ENCODE peak calls at places on chromosomes 11 and 22, in four cellular contexts. O, E, R and D are unnamed samples.

GRCh38 chr22:46763051-46763705 is 728 bp downstream of the TBC1D22A start:
- DNase-seq in R (no peak), E (peak), O (no peak), D (no peak)

GRCh38 chr11:42311504-42311903 is 852.1 kb upstream of the LRRC4C start:
- DNase-seq in E (no peak), O (no peak), R (no peak), D (no peak)

GRCh38 chr11:72088076-72088806 is 7.6 kb downstream of the LRRC51 start:
- DNase-seq in E (no peak), R (no peak), O (no peak), D (no peak)

GRCh38 chr11:112961146-112961668 is at the start of gene NCAM1:
- DNase-seq in E (peak), R (peak), O (peak), D (peak)

GRCh38 chr11:112503410-112503809 is 242.8 kb upstream of the PLET1 start:
- DNase-seq in O (no peak), E (no peak), R (no peak), D (no peak)

GRCh38 chr22:32023251-32023827 is 19.7 kb upstream of the SLC5A1 start:
- DNase-seq in O (no peak), R (no peak), E (peak), D (no peak)

GRCh38 chr11:81596709-81597108 is 1137.0 kb downstream of the FAM181B start:
- DNase-seq in O (no peak), R (no peak), E (no peak), D (no peak)

GRCh38 chr22:27488456-27489224 is 312.9 kb downstream of the MN1 start:
- DNase-seq in R (no peak), O (no peak), E (no peak), D (no peak)

GRCh38 chr22:32571764-32572163 is 97.2 kb downstream of the FBXO7 start:
- DNase-seq in R (no peak), E (no peak), O (no peak), D (no peak)

GRCh38 chr22:26606611-26607010 is 11.2 kb downstream of the CRYBB1 start:
- DNase-seq in E (no peak), R (no peak), O (no peak), D (no peak)

GRCh38 chr11:35711173-35711910 is 48.8 kb downstream of the TRIM44 start:
- DNase-seq in E (no peak), R (no peak), O (no peak), D (no peak)

GRCh38 chr11:115348404-115348803 is 155.8 kb downstream of the CADM1 start:
- DNase-seq in E (no peak), R (no peak), O (no peak), D (no peak)
- TF ChIP-seq SP1 in E (no peak), R (no peak), O (no peak), D (no peak)

DNA sequence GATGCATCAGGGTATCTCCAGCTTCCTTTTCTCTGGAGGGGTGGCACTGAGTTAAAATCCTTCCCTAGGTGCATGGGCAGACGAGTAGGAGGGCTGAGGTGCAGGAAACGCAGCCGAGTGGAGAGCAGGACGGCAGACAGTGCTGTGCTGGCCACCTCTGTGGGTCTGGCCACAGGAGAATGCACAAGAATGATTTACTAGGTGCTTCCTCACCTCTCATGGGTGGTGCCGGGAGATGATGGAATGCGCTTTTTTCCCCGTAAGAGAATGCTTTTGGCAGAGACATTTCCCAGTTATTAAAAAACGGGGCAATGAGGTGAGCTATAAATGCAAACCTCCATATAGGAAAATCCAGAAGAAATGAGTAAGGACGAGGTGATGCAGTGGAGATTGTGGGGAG is 86.1 kb downstream of the ADAMTS15 start:
- DNase-seq in E (no peak), O (no peak), R (no peak), D (no peak)
- TF ChIP-seq SP1 in E (no peak), O (no peak), R (no peak), D (no peak)

GRCh38 chr22:43313497-43314474 is 29.4 kb downstream of the SCUBE1 start:
- DNase-seq in E (no peak), R (no peak), O (no peak), D (peak)

GRCh38 chr22:43310798-43311197 is 32.4 kb downstream of the SCUBE1 start:
- DNase-seq in E (no peak), R (no peak), O (no peak), D (no peak)

GRCh38 chr22:43310311-43310710 is 32.9 kb downstream of the SCUBE1 start:
- DNase-seq in O (no peak), R (no peak), E (peak), D (no peak)

GRCh38 chr22:43314611-43315010 is 28.6 kb downstream of the SCUBE1 start:
- DNase-seq in O (no peak), R (no peak), E (no peak), D (no peak)

GRCh38 chr22:43312608-43313007 is 30.6 kb downstream of the SCUBE1 start:
- DNase-seq in R (no peak), E (no peak), O (no peak), D (no peak)
- TF ChIP-seq SP1 in R (no peak), E (no peak), O (no peak), D (no peak)

DNA sequence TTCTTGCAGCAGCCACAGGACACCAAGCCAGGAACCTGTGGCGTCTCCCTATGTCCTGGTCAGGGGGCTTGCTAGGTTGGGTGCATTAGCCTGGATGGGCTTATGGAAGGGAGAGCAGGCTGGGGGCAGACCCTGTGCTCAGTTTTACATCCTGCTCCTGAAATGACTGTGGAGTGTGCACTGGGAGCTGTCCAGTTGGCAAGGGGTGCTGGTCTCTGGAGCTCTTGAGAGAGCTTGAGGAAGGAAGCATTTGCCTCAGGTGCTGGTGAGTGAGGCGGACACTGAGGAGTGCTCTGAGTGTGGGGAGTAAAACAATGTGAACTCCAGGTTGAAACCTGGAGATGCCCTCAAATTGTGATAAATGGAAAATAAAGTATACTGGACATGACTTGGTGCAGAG is 3.4 kb downstream of the SCGB1D4 start:
- DNase-seq in E (peak), R (peak), O (no peak), D (no peak)
- TF ChIP-seq SP1 in E (no peak), R (no peak), O (no peak), D (no peak)

DNA sequence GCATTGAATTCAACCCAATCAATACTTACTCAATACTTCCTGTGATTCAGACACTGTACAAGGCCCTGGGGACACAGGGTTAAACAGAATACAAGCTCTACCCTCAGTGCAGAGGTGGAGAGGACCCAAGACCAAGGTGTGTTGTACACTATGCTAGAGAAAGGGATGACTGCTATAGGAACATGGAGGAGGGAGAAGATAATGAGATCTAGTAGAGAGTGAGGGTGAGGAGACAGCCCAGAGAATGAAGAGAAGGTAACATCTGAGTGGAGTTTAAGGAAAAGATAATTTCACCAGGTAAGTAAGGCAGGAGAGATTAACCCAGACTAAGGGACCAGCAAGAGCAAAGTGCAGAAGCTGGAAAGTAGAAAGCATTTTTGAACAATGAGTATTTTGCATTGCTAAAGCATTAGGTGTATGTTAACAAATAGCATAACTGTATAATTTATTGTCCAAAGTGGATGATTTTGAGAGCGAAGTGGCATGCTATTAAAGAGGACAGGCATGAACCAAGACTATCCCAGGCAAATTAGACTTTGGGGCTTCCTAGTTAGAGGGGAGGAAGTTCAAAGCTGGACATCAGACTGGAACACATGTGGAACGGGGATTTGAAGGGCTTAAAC is 128.8 kb downstream of the RASSF10 start:
- DNase-seq in E (no peak), O (no peak), R (no peak), D (no peak)
- TF ChIP-seq SP1 in E (no peak), O (no peak), R (no peak), D (no peak)

GRCh38 chr22:30754521-30754920 is 59.8 kb downstream of the OSBP2 start:
- DNase-seq in R (no peak), E (no peak), O (no peak), D (no peak)

GRCh38 chr22:30752771-30753170 is 58.1 kb downstream of the OSBP2 start:
- DNase-seq in R (no peak), E (no peak), O (no peak), D (no peak)

GRCh38 chr22:30755760-30756124 is 61.1 kb downstream of the OSBP2 start:
- DNase-seq in O (no peak), E (no peak), R (no peak), D (no peak)

GRCh38 chr22:30753701-30754100 is 59.0 kb downstream of the OSBP2 start:
- DNase-seq in E (no peak), O (no peak), R (no peak), D (no peak)

GRCh38 chr22:30754971-30755759 is 60.5 kb downstream of the OSBP2 start:
- DNase-seq in O (peak), E (peak), R (peak), D (peak)
- TF ChIP-seq SP1 in O (no peak), E (no peak), R (no peak), D (no peak)

DNA sequence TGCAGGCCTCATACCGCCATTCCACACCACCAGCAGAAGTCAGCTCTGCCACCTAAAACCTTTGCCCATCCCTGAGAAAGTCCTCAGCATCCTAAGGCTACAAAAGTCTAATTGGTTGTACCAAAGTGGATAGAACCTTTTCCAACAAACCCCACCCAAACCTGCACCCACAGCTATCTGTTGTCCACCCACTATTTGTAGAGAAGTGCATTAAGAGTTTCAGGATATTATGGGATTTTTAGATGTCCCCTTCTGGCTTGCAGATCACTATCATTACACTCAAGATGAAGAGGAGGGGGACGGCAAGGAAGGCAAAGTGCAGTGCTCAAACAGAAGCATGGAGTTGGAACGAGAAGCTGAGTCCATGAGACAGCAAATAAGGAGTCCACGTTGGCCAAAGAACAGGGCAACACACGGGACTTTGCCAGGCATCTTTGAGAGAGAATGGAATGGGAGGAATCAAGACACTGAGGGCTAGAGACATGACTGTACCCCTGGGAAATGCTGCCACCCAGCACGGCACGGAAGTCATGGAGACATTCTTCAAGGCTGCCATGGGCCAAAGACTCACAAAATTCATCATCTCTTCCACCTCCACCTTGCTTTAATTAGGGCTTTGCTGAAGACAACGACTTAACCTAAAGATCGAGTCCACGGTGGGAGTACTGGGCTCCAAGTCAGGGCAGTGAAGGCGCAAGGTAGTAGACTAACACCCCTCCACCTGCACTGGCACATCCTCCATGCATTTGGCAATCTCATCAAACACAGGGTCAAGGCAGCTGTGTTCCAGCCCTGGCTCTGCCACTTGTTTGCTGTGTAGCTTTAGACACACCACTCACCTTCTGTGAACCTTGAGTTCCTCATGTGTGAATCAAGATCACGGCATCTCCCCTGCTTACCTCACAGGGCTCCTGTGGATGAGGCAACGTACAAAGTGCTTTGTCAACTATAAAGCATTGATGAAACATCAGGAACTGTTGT is 112.9 kb upstream of the TMEM45B start:
- DNase-seq in E (no peak), R (no peak), O (no peak), D (no peak)
- TF ChIP-seq SP1 in E (no peak), R (no peak), O (no peak), D (no peak)

GRCh38 chr11:1522081-1522424 is 35.5 kb upstream of the MOB2 start:
- DNase-seq in E (no peak), O (no peak), R (no peak), D (no peak)

GRCh38 chr11:1523077-1523476 is 36.5 kb upstream of the MOB2 start:
- DNase-seq in O (no peak), E (no peak), R (no peak), D (no peak)

GRCh38 chr11:1520209-1520986 is 33.8 kb upstream of the MOB2 start:
- DNase-seq in R (no peak), O (no peak), E (peak), D (no peak)

GRCh38 chr11:1520987-1521349 is 34.4 kb upstream of the MOB2 start:
- DNase-seq in O (no peak), R (no peak), E (peak), D (no peak)

DNA sequence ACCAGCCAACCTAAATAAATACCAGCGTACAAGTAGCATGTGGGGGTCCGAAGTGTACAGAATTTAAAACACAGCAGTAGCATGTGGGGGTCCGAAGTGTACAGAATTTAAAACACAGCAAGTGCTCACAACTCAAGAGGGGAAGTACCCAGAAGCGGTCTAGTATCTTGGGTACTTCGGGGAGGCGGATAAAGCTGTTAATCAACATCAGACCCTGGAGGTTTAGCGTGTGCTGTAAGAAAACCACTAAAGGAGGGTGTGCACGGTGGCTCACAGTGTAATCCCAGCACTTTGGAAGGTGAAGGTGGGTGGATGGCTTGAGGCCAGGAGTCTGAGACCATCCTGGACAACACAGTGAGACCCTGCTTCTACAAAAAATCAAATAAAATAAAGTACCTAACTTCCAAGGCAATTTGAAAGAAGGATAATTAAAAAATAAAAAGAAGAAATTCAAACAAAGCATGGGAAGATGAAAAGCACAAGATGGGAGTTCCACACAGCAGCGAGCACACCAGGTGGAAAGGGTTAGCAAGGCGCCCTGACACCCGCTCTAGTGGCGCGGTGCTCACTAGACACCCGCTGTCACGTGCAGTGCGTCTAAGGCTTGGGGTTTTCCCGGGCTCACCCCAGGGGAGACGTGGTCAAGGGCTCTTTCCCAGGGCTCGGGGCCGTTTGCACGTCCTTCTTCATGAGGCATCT is 35.0 kb upstream of the MOB2 start:
- DNase-seq in O (no peak), R (no peak), E (no peak), D (no peak)
- TF ChIP-seq SP1 in O (no peak), R (no peak), E (no peak), D (no peak)